ENCODE peak calls at places on chromosome 21, in four cellular contexts. G is heart left ventricle, K is tibial artery, N is WERI-Rb-1. V is an unnamed sample. For H3K9me3, the result is how much of the 10 kb centered on the place peaks cover.

GRCh38 chr21:31078796-31079195 is 40.5 kb upstream of the KRTAP19-8 start:
- DNase-seq in G (no peak), K (no peak), N (no peak), V (no peak)

GRCh38 chr21:45163413-45164123 is 89.2 kb downstream of the ADARB1 start:
- DNase-seq in G (no peak), K (no peak), N (no peak), V (no peak)

GRCh38 chr21:14838400-14838799 is 226.4 kb downstream of the NRIP1 start:
- DNase-seq in G (no peak), K (no peak), N (no peak), V (no peak)

GRCh38 chr21:39647476-39647875 is 34.7 kb downstream of the B3GALT5 start:
- DNase-seq in G (no peak), K (no peak), N (no peak), V (no peak)

GRCh38 chr21:32772281-32773047 is 909 bp upstream of the PAXBP1 start:
- DNase-seq in G (no peak), K (no peak), N (peak), V (peak)

GRCh38 chr21:40563845-40564717 is 282.9 kb downstream of the DSCAM start:
- DNase-seq in G (no peak), K (no peak), N (no peak), V (no peak)

GRCh38 chr21:18449586-18449985 is 46.0 kb upstream of the TMPRSS15 start:
- DNase-seq in G (no peak), K (no peak), N (no peak), V (no peak)

GRCh38 chr21:44990921-44991320 is 51.1 kb downstream of the SLX9 start:
- DNase-seq in G (peak), K (no peak), N (no peak), V (no peak)

GRCh38 chr21:30194701-30195299 is 21.1 kb downstream of the CLDN8 start:
- DNase-seq in G (no peak), K (no peak), N (peak), V (peak)

GRCh38 chr21:43794311-43794710 is 4.9 kb downstream of the RRP1 start:
- DNase-seq in G (no peak), K (no peak), N (no peak), V (no peak)
- TF ChIP-seq CTCF in G (no peak), K (no peak), N (no peak), V (no peak)

GRCh38 chr21:35163381-35163780 is 114.3 kb upstream of the RUNX1 start:
- DNase-seq in G (no peak), K (no peak), N (no peak), V (no peak)

GRCh38 chr21:35164380-35164779 is 115.3 kb upstream of the RUNX1 start:
- DNase-seq in G (no peak), K (no peak), N (no peak), V (no peak)

GRCh38 chr21:35169574-35169973 is 120.5 kb upstream of the RUNX1 start:
- DNase-seq in G (no peak), K (no peak), N (no peak), V (no peak)

GRCh38 chr21:35168702-35169101 is 119.6 kb upstream of the RUNX1 start:
- DNase-seq in G (no peak), K (no peak), N (no peak), V (no peak)

DNA sequence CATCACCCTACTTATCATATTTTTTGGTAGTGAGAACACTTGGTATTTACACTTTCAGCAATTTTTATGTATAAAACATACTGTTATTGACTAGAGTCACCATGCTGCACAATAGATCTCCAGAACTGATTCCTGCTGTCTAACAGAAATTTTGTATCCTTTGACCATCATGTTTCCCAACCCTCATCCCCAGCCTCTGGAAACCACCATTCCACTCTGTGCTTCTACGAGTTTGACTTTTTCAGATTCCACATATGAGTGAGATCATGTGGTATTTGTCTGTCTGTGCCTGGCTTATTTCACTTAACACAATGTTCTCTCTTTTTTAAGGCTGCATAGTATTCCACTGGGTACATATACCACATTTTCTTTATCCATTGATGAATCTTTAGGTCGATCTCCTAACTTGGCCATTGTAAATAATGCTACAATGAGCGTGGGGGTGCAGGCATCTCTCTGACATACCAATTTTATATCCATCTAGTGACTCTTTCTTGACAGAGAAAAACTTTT is 115.9 kb upstream of the RUNX1 start:
- DNase-seq in G (no peak), K (no peak), N (no peak), V (no peak)
- H3K4me3 ChIP-seq in G (no peak), K (no peak), N (no peak), V (no peak)

GRCh38 chr21:26920055-26920454 is 46.8 kb downstream of the ADAMTS5 start:
- DNase-seq in G (no peak), K (no peak), N (no peak), V (no peak)
- H3K9me3 ChIP-seq in G (under half), K (under half), N (under half), V (under half)

DNA sequence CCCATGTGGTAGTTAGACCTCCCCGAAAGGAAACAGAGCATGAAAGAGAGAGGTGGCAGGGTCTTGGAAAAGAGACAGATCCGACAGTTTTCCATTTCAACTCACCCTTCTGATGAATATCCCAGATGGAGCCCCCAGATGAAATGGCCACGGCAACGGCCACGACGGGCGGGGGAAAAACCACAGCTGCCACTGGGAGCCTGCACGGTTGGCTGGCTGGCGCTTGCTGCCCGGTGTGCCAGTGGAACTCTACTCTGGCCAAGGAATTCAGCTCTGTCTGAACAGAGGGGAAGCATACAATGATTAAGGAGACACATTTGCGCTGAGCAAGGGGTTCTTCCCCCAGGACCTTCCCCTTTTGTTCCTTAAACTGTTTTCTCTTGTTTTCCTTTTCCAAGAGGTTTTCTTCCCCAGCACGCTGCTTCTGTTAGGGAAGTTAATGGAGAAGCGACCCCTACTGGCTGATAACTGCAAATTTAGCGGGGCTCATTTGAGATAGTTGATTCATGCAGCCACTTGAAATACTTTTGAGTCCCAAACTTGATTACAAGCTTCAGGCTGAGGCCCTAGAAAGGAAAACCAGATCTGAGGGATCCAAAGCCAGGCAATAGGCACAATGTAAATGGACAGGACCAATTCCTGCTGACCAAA is 1122.5 kb downstream of the NCAM2 start:
- DNase-seq in G (no peak), K (no peak), N (no peak), V (no peak)
- TF ChIP-seq CTCF in G (no peak), K (no peak), N (peak), V (peak)

DNA sequence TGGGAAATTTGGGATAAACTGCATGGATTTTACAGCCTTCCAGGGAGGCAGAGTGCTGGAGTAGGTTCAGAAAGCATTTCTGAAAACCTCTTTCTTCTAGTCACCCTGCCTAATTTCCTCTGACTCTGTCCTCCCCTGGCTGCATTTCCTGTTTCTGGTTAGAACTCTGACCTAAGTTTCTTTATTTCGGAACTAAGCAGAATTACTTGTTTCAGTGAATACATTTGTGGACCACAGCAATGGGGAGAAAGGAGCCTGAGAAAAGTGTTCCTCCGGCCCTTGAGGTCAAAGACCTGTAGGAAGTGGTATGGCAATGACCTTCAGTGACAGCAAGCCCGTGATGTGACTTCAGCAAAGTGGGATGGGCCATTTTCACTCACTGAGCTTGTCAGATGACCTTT is 173.4 kb upstream of the RUNX1 start:
- DNase-seq in G (no peak), K (no peak), N (no peak), V (no peak)
- H3K4me3 ChIP-seq in G (no peak), K (no peak), N (no peak), V (no peak)

GRCh38 chr21:26490771-26491170 is 82.3 kb downstream of the CYYR1 start:
- DNase-seq in G (no peak), K (no peak), N (no peak), V (no peak)

GRCh38 chr21:26491663-26492062 is 81.4 kb downstream of the CYYR1 start:
- DNase-seq in G (no peak), K (no peak), N (no peak), V (no peak)

GRCh38 chr21:26489781-26490180 is 83.3 kb downstream of the CYYR1 start:
- DNase-seq in G (no peak), K (no peak), N (no peak), V (no peak)

DNA sequence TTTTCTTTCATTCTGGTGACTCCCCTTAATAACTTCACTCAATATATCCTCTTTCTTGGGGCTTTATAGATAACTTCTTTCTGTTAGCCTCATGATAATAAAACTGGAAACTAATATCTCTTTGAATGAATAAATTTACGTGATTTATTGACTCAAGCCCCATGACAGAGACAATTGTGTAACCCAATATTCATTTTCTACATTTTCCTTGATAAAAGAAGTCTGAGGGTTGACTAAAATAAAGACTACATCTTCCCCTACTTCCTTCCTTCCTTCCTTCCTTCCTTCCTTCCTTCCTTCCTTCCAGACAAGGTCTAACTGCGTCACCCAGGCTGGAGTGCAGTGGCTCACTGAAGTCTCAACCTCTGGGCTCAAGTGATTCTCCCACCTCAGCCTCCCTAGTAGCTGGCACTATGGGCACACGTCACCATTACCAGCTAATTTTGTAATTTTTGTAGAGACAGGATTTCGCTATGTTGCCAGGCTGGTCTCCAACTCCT is 85.1 kb downstream of the CYYR1 start:
- DNase-seq in G (no peak), K (no peak), N (no peak), V (no peak)
- H3K9me3 ChIP-seq in G (under half), K (under half), N (under half), V (under half)

GRCh38 chr21:16608209-16608830 is 878.5 kb downstream of the USP25 start:
- DNase-seq in G (no peak), K (no peak), N (no peak), V (no peak)
- TF ChIP-seq CTCF in G (peak), K (no peak), N (no peak), V (peak)

GRCh38 chr21:42336065-42336464 is 14.7 kb downstream of the TFF2 start:
- DNase-seq in G (no peak), K (no peak), N (no peak), V (no peak)
- H3K4me3 ChIP-seq in G (no peak), K (no peak), N (no peak), V (no peak)

DNA sequence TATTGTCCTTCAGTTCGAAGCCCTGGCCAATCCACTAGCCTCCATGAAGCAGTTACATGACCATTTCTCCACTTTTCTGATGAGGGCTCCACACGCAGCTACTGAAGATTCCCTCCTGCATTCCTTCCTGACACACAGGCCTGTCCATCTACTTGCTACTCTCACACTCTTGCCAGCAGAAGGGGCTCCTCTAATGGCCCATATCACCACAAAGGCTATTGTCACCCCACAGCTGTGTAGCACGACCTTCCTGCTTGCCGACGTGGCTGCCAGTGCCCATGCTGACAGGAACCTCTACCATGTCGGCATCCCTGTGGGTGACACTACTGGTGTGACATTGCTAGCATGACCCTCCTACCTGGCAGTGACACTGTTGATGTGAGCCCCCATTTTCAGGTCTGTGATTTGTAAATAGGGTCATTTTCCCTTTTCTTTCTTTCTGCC is 1528.6 kb upstream of the TPTE start:
- DNase-seq in G (no peak), K (no peak), N (no peak), V (no peak)
- H3K9me3 ChIP-seq in G (under half), K (under half), N (under half), V (under half)

DNA sequence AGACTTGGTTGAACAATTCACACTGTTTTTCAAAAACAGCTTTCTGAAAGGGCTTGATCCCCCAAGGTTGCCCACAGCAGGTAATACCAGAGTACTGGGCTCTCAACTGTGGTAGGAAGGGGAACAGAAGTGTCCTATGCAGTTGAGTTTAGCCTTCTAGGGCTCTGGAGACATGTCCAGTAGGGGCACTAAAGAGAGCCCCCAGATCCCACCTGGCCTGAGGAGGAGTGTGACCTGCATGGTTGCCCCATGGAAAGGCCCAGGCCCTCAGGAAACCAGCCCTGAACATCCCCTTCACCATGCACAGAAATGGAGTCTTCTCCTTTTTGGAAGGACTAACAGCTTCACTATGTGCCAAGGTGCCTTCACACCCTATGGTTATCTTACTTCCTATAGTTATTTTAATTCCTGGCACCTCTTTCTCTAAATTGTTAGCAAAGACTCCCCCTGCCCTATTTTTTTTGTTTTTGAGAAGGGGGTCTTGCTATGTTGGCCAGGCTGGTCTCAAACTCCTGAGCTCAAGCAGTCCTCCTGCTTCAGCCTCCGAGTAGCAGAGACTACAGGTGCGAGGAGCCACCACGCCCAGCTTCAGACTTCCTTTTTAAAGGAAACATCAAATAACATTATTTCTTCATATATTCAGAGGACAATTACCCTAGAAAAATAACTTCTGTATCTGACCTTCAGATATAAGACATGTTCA is 16.8 kb upstream of the LSS start:
- DNase-seq in G (no peak), K (no peak), N (no peak), V (no peak)
- TF ChIP-seq CTCF in G (no peak), K (no peak), N (peak), V (no peak)

V was measured in Caco-2.